ENCODE peak calls at places on chromosomes 6 and 20, in five cellular contexts. F, I, E, R and P are unnamed samples.
A peak's percentile ranks its signal among the peaks of the same experiment; 100 is the strongest.

GRCh38 chr20:59643616-59644061 is 39.3 kb downstream of the PHACTR3 start:
- DNase-seq in F (no peak), I (no peak), E (no peak), R (no peak), P (no peak)

GRCh38 chr6:170207586-170207985 is 83.3 kb downstream of the DLL1 start:
- DNase-seq in F (no peak), I (no peak), E (no peak), R (no peak), P (no peak)

GRCh38 chr20:40489886-40490285 is 199.2 kb downstream of the MAFB start:
- DNase-seq in F (no peak), I (no peak), E (no peak), R (peak; percentile 71), P (peak; percentile 58)

GRCh38 chr6:40319124-40319523 is 268.0 kb downstream of the LRFN2 start:
- DNase-seq in F (no peak), I (no peak), E (no peak), R (no peak), P (no peak)

GRCh38 chr20:20490673-20491072 is 122.8 kb downstream of the INSM1 start:
- DNase-seq in F (no peak), I (no peak), E (no peak), R (no peak), P (no peak)

GRCh38 chr20:56373942-56374341 is 15.2 kb downstream of the FAM210B start:
- DNase-seq in F (peak; percentile 93), I (no peak), E (no peak), R (peak; percentile 84), P (peak; percentile 73)

GRCh38 chr20:47133809-47134456 is 222.6 kb downstream of the ZMYND8 start:
- DNase-seq in F (no peak), I (no peak), E (peak; percentile 73), R (no peak), P (no peak)

GRCh38 chr6:43953794-43954310 is 173.4 kb downstream of the MRPL14 start:
- DNase-seq in F (no peak), I (no peak), E (peak; percentile 75), R (no peak), P (no peak)

GRCh38 chr6:161256390-161256789 is 17.5 kb downstream of the AGPAT4 start:
- DNase-seq in F (no peak), I (no peak), E (no peak), R (no peak), P (no peak)